ENCODE peak calls at places on chromosomes 5 and 9, in seven cellular contexts. P is CD4-positive, alpha-beta T cell; K is esophagus squamous epithelium; X is mucosa of descending colon; U is osteoblast; W is RWPE2; R is AG09309. E is an unnamed sample.

GRCh38 chr5:42057254-42057690 is 132.2 kb downstream of the FBXO4 start:
- DNase-seq in K (no peak), U (peak; percentile 59), W (no peak), P (peak; percentile 52), R (peak; percentile 1), X (no peak), E (peak; percentile 68)

GRCh38 chr9:22342489-22343217 is 104.0 kb upstream of the DMRTA1 start:
- DNase-seq in X (no peak), U (no peak), P (no peak), K (no peak), R (no peak), W (no peak), E (peak; percentile 64)

GRCh38 chr5:88659529-88660325 is 223.3 kb downstream of the MEF2C start:
- DNase-seq in K (no peak), W (no peak), U (no peak), R (no peak), P (no peak), X (peak; percentile 49), E (no peak)

GRCh38 chr9:136170291-136170901 is 34.5 kb downstream of the LHX3 start:
- DNase-seq in X (no peak), R (no peak), W (no peak), U (peak; percentile 95), K (no peak), P (peak; percentile 26), E (peak; percentile 30)

GRCh38 chr5:98104454-98105188 is 668.8 kb upstream of the RGMB start:
- DNase-seq in W (no peak), K (no peak), P (no peak), U (no peak), R (no peak), X (no peak), E (no peak)

GRCh38 chr9:16824545-16825041 is 45.9 kb downstream of the BNC2 start:
- DNase-seq in P (no peak), K (no peak), R (peak; percentile 33), U (no peak), X (no peak), W (no peak), E (peak; percentile 86)

GRCh38 chr5:180166168-180166567 is 42.8 kb downstream of the RASGEF1C start:
- DNase-seq in X (no peak), U (peak; percentile 3), R (no peak), W (no peak), K (no peak), P (no peak), E (no peak)

GRCh38 chr9:109378316-109378715 is 57.5 kb upstream of the EPB41L4B start:
- DNase-seq in P (no peak), U (no peak), W (no peak), X (no peak), K (no peak), R (no peak), E (no peak)

GRCh38 chr9:34049630-34050384 is 1.1 kb upstream of the UBAP2 start:
- DNase-seq in R (no peak), P (no peak), W (no peak), K (no peak), U (no peak), X (peak; percentile 59), E (no peak)

GRCh38 chr5:158820891-158821290 is 278.8 kb downstream of the EBF1 start:
- DNase-seq in P (no peak), R (no peak), X (peak; percentile 64), K (no peak), W (no peak), U (no peak), E (no peak)

GRCh38 chr9:133158695-133159094 is 5.0 kb downstream of the GBGT1 start:
- DNase-seq in K (no peak), R (no peak), X (peak; percentile 15), W (no peak), P (no peak), U (no peak), E (no peak)

GRCh38 chr5:178077751-178078150 is 35.6 kb upstream of the N4BP3 start:
- DNase-seq in X (no peak), P (no peak), W (no peak), K (no peak), U (no peak), R (no peak), E (no peak)

GRCh38 chr9:18889550-18889949 is 143.5 kb downstream of the SAXO1 start:
- DNase-seq in W (no peak), K (no peak), R (no peak), P (no peak), X (no peak), U (no peak), E (no peak)

GRCh38 chr5:72244862-72245371 is 75.1 kb downstream of the MRPS27 start:
- DNase-seq in W (no peak), R (peak; percentile 52), P (no peak), U (no peak), X (no peak), K (no peak), E (peak; percentile 57)

GRCh38 chr9:16057541-16057940 is 504.7 kb downstream of the CCDC171 start:
- DNase-seq in U (peak; percentile 44), W (no peak), P (no peak), X (no peak), R (no peak), K (no peak), E (no peak)

GRCh38 chr5:60577116-60577515 is 122.8 kb downstream of the DEPDC1B start:
- DNase-seq in R (no peak), U (peak; percentile 58), X (no peak), P (no peak), W (no peak), K (no peak), E (no peak)

GRCh38 chr5:115243412-115243811 is 19.3 kb downstream of the PGGT1B start:
- DNase-seq in X (no peak), U (peak; percentile 71), R (no peak), W (no peak), K (no peak), P (no peak), E (peak; percentile 63)

GRCh38 chr5:58922392-58923171 is 339.7 kb downstream of the RAB3C start:
- DNase-seq in U (no peak), K (no peak), R (no peak), X (peak; percentile 78), P (no peak), W (no peak), E (peak; percentile 23)

GRCh38 chr5:32600057-32600622 is 14.8 kb downstream of the SUB1 start:
- DNase-seq in K (no peak), R (peak; percentile 65), W (no peak), U (peak; percentile 69), X (no peak), P (no peak), E (peak; percentile 50)

GRCh38 chr5:114402206-114402605 is 40.3 kb downstream of the KCNN2 start:
- DNase-seq in U (no peak), W (no peak), X (no peak), K (no peak), R (no peak), P (no peak), E (no peak)

GRCh38 chr9:108142504-108143201 is 653.1 kb upstream of the KLF4 start:
- DNase-seq in R (peak; percentile 85), U (peak; percentile 70), X (peak; percentile 88), K (no peak), W (no peak), P (no peak), E (peak; percentile 14)

GRCh38 chr9:9387511-9388115 is 1225.2 kb downstream of the PTPRD start:
- DNase-seq in P (no peak), W (no peak), X (no peak), K (no peak), U (no peak), R (no peak), E (no peak)
- TF ChIP-seq CTCF in P (no peak), W (no peak), X (no peak), K (no peak), U (no peak), R (no peak), E (no peak)

GRCh38 chr5:69265931-69266330 is 31.2 kb downstream of the CDK7 start:
- DNase-seq in P (no peak), X (no peak), R (no peak), K (no peak), U (no peak), W (no peak), E (peak; percentile 15)
- TF ChIP-seq CTCF in P (no peak), X (no peak), R (peak; percentile 34), K (no peak), U (peak; percentile 9), W (peak; percentile 25), E (peak; percentile 25)

GRCh38 chr5:38447786-38448185 is 108.7 kb downstream of the LIFR start:
- DNase-seq in U (no peak), X (no peak), R (no peak), W (no peak), K (no peak), P (no peak), E (no peak)

GRCh38 chr5:38445374-38446028 is 110.9 kb downstream of the LIFR start:
- DNase-seq in X (no peak), U (peak; percentile 80), P (no peak), K (no peak), R (no peak), W (no peak), E (peak; percentile 41)

GRCh38 chr5:38441730-38442573 is 114.5 kb downstream of the LIFR start:
- DNase-seq in R (peak; percentile 66), P (peak; percentile 63), X (peak; percentile 59), W (peak; percentile 82), U (peak; percentile 93), K (peak; percentile 7), E (peak; percentile 90)

GRCh38 chr5:38446029-38446522 is 110.4 kb downstream of the LIFR start:
- DNase-seq in R (no peak), P (no peak), K (no peak), X (no peak), U (peak; percentile 54), W (no peak), E (no peak)

DNA sequence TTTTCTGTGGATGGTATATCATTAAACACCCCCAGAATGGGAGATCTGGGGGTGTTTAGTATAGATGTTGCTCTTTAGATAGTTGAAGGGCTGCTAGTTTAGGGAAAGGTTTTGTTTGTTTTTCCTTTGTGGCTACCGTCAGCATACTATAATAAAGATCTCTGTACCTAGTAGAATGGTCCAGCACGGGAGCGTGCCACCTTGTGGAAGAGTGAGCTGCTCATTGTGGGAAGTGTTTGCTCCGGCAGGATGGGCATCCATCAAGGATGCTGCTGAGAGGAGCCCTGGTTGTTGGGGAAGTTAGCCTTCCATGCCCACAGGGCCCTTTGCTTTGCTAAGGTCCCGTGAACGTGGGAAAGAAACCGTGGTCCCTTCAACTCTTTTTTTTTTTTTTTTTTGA is 113.1 kb downstream of the LIFR start:
- DNase-seq in U (peak; percentile 64), K (no peak), X (no peak), R (no peak), W (no peak), P (no peak), E (no peak)
- TF ChIP-seq CTCF in U (no peak), K (no peak), X (no peak), R (no peak), W (no peak), P (no peak), E (no peak)

DNA sequence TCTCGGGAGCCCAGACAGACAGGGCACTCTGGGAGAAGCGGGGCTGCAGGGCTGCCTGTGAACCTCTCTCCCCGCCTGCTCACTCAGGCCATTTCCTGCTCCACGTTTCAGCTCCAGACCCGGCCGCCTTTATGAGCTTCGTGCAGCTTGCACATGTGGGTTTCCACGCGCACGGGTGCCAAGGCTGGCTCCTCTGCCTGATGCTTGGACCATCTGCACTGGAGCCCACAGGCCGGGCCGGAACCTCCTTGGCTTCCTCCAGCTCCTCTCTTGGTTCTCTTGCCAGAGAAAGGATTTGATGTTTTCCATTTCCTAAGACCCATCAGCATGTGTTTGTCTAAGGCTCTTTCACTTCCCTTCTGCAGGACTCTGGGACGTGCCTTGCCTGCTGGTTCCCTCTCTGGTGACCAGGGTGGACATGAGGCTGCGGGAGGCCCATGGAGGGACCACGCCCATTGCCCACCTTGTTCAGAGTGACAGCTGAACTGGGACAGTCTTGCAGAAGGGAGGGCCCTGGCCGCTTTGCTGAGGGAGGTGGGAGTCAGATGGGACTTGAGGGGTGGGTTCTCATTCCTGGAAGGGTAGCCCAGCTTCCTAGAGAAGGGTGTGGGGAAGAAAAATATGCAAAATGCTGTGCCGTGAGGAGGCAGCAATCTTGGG is 23.3 kb upstream of the COL5A1 start:
- DNase-seq in X (peak; percentile 34), K (no peak), P (no peak), U (peak; percentile 81), R (no peak), W (peak; percentile 62), E (no peak)
- TF ChIP-seq CTCF in X (no peak), K (no peak), P (no peak), U (no peak), R (no peak), W (no peak), E (no peak)